ENCODE peak calls at places on chromosomes 7 and 10, in four cellular contexts. K is adrenal gland, A is AG04449, H is RWPE1. I is an unnamed sample.

GRCh38 chr7:154729056-154729455 is 273.9 kb downstream of the PAXIP1 start:
- DNase-seq in H (no peak), A (no peak), K (no peak), I (no peak)

GRCh38 chr10:58319599-58319998 is 15.2 kb upstream of the UBE2D1 start:
- DNase-seq in H (no peak), K (no peak), A (no peak), I (no peak)

GRCh38 chr7:66921396-66921917 is 432 bp downstream of the TMEM248 start:
- DNase-seq in K (peak; percentile 55), A (no peak), H (peak; percentile 48), I (no peak)

GRCh38 chr7:28020302-28020940 is 160.2 kb downstream of the JAZF1 start:
- DNase-seq in A (no peak), H (peak; percentile 87), K (peak; percentile 62), I (peak; percentile 71)

GRCh38 chr10:28719789-28720436 is 42.6 kb downstream of the BAMBI start:
- DNase-seq in K (no peak), A (no peak), H (no peak), I (no peak)

GRCh38 chr10:123009105-123009805 is 449 bp downstream of the ACADSB start:
- DNase-seq in A (no peak), H (peak; percentile 30), K (peak; percentile 33), I (peak; percentile 55)

GRCh38 chr7:78018541-78019456 is 220.2 kb downstream of the PHTF2 start:
- DNase-seq in H (peak; percentile 25), K (peak; percentile 37), A (no peak), I (no peak)

GRCh38 chr7:16985621-16986020 is 103.8 kb upstream of the AGR3 start:
- DNase-seq in K (no peak), A (no peak), H (no peak), I (no peak)

GRCh38 chr7:128403676-128404075 is 6.1 kb downstream of the IMPDH1 start:
- DNase-seq in H (no peak), A (no peak), K (no peak), I (no peak)

GRCh38 chr10:51700228-51700835 is 937 bp upstream of the CSTF2T start:
- DNase-seq in H (peak; percentile 5), A (no peak), K (peak; percentile 43), I (no peak)

GRCh38 chr10:125101581-125101980 is 58.8 kb downstream of the CTBP2 start:
- DNase-seq in A (no peak), H (no peak), K (no peak), I (no peak)

GRCh38 chr10:104029528-104029875 is 56.2 kb downstream of the COL17A1 start:
- DNase-seq in H (no peak), K (no peak), A (no peak), I (no peak)

GRCh38 chr10:116082762-116083161 is 190.2 kb downstream of the GFRA1 start:
- DNase-seq in A (no peak), K (no peak), H (no peak), I (no peak)

GRCh38 chr7:21218155-21218554 is 209.7 kb upstream of the SP4 start:
- DNase-seq in A (no peak), K (no peak), H (no peak), I (no peak)

GRCh38 chr7:151819826-151820225 is 57.1 kb downstream of the PRKAG2 start:
- DNase-seq in A (no peak), K (no peak), H (no peak), I (no peak)

GRCh38 chr7:151888716-151889115 is 11.8 kb upstream of the PRKAG2 start:
- DNase-seq in K (no peak), A (no peak), H (no peak), I (no peak)

GRCh38 chr10:98293550-98294269 is 25.7 kb upstream of the LOXL4 start:
- DNase-seq in K (no peak), A (no peak), H (no peak), I (no peak)

GRCh38 chr10:126259883-126260282 is 128.4 kb downstream of the ADAM12 start:
- DNase-seq in K (no peak), A (no peak), H (no peak), I (no peak)

GRCh38 chr10:131728829-131729228 is 172.0 kb upstream of the PPP2R2D start:
- DNase-seq in K (peak; percentile 6), A (no peak), H (no peak), I (no peak)
- TF ChIP-seq CTCF in K (no peak), A (no peak), H (no peak), I (no peak)

DNA sequence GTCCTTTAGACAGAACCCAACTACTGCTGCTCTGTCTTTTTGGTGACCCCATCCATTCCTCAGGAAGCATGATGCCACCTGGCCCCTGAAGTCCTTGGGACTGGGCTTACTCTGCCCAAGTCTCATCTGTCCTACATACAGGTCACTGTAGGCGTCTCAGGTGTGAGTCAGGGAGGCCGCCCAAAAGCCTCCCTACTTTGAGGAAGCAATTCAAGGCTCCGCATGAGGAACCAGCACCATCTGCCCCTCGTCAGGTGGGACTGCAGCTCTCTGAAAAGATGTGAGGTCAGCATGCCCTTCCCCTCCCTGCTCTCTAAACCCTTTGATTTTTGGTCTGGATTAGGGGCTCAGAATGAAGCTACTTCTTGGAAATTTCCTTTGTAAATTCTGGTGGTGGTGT is 354.8 kb downstream of the CXCL12 start:
- DNase-seq in A (no peak), H (no peak), K (no peak), I (peak; percentile 34)
- TF ChIP-seq CTCF in A (no peak), H (no peak), K (no peak), I (no peak)

GRCh38 chr7:218896-219580 is 26.7 kb downstream of the FAM20C start:
- DNase-seq in K (no peak), A (no peak), H (no peak), I (no peak)

GRCh38 chr7:218316-218715 is 25.9 kb downstream of the FAM20C start:
- DNase-seq in K (no peak), H (no peak), A (no peak), I (no peak)

GRCh38 chr7:219581-220150 is 27.3 kb downstream of the FAM20C start:
- DNase-seq in H (no peak), K (no peak), A (no peak), I (no peak)

GRCh38 chr7:221996-222715 is 29.8 kb downstream of the FAM20C start:
- DNase-seq in H (no peak), K (no peak), A (no peak), I (no peak)

DNA sequence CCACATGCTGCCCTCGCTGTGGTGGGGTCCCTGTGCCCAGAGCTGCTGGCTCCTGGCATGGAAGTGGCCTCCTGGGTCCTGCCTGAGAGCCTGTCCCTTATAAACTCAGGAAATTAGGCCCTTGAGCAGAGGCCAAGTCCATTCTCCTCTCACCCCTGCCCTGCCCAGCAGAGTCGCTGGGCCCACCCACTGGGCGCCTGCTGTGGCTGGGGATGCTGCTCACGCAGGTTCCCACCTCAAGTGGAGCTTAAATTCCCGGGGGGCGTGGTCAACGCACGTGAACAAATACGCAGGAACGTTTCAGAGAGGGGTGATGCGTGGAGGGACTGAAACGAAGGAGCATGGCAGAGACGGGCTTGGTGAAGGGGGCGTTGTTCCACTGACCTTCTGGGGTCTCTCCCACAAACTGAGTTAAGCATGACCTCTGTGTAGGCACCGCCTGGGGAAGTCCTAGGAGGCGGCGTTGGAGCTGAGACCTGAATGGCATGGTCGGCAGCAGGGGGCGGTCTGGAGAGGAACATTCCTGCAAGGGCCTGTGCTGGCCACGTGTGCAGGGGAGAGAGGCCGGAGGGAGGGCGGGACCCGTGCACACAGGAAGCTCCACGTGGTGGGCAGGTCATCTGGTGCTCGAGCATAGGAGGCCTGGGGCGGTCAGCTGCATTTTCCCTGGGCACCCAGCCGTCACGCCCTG is 27.9 kb downstream of the FAM20C start:
- DNase-seq in K (no peak), A (no peak), H (no peak), I (no peak)
- TF ChIP-seq CTCF in K (no peak), A (peak; percentile 30), H (no peak), I (no peak)

DNA sequence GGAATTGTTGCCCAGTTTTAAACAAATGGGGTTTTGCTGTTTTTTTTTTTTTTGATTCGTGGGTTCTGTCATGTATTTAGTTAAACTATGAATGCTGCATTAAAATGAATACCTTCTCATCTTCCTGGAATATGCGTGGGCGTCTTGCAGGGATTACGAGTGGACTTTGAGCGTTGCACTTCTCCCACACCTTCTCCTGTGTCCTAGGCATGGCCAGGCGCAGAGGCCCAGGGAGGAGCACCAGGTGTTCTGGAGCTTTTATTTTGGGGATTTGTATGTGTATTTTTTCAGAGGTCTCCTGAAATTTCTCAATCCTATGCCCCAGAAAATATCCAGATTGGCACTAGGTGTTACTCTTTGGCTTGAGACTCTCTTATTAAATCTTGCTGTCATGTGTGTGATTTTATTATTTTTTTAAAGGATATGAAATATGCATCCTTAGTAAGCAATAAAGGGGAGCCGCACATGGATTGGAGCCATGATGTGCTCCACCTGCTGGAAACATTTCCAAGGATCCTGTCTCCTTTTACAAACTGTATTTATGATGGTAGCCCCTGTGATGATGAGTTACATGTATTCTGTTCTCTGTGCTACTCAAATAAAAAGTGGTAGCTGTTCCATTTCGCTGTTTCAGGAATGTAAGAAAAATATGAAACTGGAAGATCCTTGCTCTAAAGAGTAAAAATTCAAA is 482.2 kb upstream of the KLF6 start:
- DNase-seq in K (no peak), H (no peak), A (no peak), I (no peak)
- TF ChIP-seq CTCF in K (no peak), H (no peak), A (no peak), I (no peak)

DNA sequence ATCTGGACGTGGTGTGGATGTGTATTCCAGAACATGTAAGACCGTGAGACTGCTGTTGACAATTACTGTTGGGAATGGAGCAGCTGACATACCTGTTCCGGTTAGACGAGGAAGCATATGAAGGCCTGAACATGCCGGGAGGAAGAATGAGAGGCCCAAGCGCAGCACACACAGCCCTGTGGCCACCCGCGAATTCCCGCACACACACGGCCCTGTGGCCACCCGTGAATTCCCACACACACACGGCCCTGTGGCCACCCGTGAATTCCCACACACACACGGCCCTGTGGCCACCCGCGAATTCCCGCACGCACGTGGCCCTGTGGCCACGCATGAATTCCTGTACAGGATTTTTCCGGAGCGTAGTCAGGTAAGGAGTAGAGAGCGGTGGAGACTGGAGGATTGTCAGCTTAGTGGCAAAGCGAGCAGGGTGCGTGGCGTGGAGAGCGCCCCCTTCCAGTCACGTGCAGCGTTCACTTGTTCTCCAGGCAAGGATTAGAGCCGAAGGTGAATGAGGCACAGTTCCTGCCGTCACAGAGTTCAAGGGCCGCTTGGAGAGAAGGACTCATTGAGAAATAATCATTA is 9.5 kb upstream of the SUN1 start:
- DNase-seq in A (no peak), H (no peak), K (no peak), I (no peak)
- TF ChIP-seq CTCF in A (no peak), H (no peak), K (no peak), I (no peak)

DNA sequence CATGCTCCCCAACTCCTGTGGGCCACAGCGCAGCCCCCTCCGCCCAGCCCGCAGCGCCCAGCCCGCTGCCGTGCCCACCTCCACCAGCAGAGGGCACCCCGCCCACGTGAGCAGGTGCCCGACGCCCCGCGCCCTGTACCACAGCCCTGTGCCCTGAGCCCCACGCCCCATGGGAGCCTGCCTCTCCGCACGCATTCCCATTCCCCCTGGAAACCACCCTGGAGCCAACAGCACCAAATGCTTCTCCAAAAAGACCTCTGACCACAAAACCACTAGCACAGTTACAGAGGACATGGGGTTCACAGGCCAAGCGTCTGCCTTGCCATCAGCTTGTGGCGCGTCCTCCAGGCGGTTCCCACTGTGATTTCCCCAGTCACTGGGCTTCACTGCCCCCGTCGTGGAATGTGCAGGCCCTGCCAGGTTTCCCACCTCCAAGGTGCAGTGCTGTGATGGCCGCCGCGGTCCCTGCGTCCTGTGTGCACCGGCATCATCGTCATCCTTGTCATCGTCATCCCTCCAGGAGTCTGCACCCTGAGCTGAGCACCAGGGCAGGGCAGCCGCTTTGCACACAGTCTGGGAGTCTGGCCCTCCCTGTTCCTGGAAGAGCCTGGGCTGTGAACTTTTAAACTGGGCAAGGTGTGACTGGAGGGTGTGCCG is 61.7 kb downstream of the PWWP2B start:
- DNase-seq in K (peak; percentile 61), H (peak; percentile 63), A (no peak), I (peak; percentile 90)
- TF ChIP-seq CTCF in K (peak; percentile 88), H (peak; percentile 95), A (peak; percentile 97), I (peak; percentile 98)